ENCODE peak calls at places on chromosomes 1 and 21, in nine cellular contexts. Z is endothelial cell; W is IMR-90; L is choroid plexus epithelial cell; Y is testis; X is activated CD8-positive, alpha-beta T cell treated with anti-CD3 and anti-CD28 coated beads for 36 hours; U is epithelial cell of esophagus; H is transverse colon; I is Calu3. V is an unnamed sample.

GRCh38 chr21:25925064-25925463 is 190.3 kb downstream of the GABPA start:
- DNase-seq in U (no peak), L (no peak), W (no peak), Z (no peak), Y (no peak), I (no peak), H (no peak), X (no peak), V (no peak)

GRCh38 chr1:101022294-101022693 is 3.3 kb downstream of the DPH5 start:
- DNase-seq in X (no peak), I (no peak), U (peak), L (peak), Y (no peak), Z (no peak), W (peak), H (no peak), V (no peak)

GRCh38 chr1:70434253-70434859 is 23.3 kb downstream of the CTH start:
- DNase-seq in W (no peak), Y (no peak), H (no peak), Z (no peak), L (no peak), X (no peak), I (no peak), U (no peak), V (no peak)

GRCh38 chr1:57424231-57425027 is 569 bp upstream of the DAB1 start:
- DNase-seq in W (peak), L (peak), I (peak), X (no peak), H (no peak), Z (peak), Y (peak), U (peak), V (no peak)

GRCh38 chr1:21012937-21013336 is 163.8 kb downstream of the EIF4G3 start:
- DNase-seq in H (no peak), W (peak), U (no peak), I (no peak), L (peak), Y (no peak), Z (no peak), X (no peak), V (no peak)

GRCh38 chr1:115753371-115753770 is 15.1 kb downstream of the CASQ2 start:
- DNase-seq in W (no peak), I (no peak), U (no peak), Z (no peak), Y (no peak), X (no peak), H (no peak), L (no peak), V (no peak)

GRCh38 chr1:223844962-223845809 is 561 bp downstream of the TP53BP2 start:
- DNase-seq in U (peak), I (peak), X (peak), L (peak), H (peak), Y (peak), Z (peak), W (peak), V (peak)

GRCh38 chr1:243542726-243543415 is 287.0 kb downstream of the SDCCAG8 start:
- DNase-seq in H (no peak), W (no peak), X (no peak), U (peak), I (no peak), Y (no peak), L (no peak), Z (no peak), V (no peak)

GRCh38 chr1:115877511-115877910 is 36.6 kb upstream of the NHLH2 start:
- DNase-seq in Z (peak), I (no peak), U (peak), Y (no peak), H (no peak), L (peak), X (no peak), W (no peak), V (no peak)

GRCh38 chr1:113804421-113805255 is 7.6 kb downstream of the RSBN1 start:
- DNase-seq in H (no peak), X (no peak), Z (no peak), I (no peak), Y (no peak), U (peak), W (peak), L (peak), V (no peak)

GRCh38 chr1:37498872-37499617 is 15.5 kb downstream of the MEAF6 start:
- DNase-seq in X (no peak), H (peak), L (peak), Y (peak), I (peak), W (peak), U (peak), Z (no peak), V (no peak)

GRCh38 chr1:179038528-179039281 is 13.0 kb downstream of the FAM20B start:
- DNase-seq in I (no peak), L (no peak), Z (no peak), H (no peak), X (no peak), W (no peak), Y (no peak), U (peak), V (no peak)

GRCh38 chr1:18387307-18387706 is 93.4 kb upstream of the KLHDC7A start:
- DNase-seq in Y (no peak), W (no peak), I (no peak), X (no peak), H (no peak), Z (no peak), L (no peak), U (no peak), V (no peak)

GRCh38 chr21:31267644-31268043 is 76.4 kb downstream of the TIAM1 start:
- DNase-seq in H (no peak), W (no peak), Z (no peak), L (no peak), Y (no peak), U (no peak), X (no peak), I (no peak), V (no peak)

GRCh38 chr1:198967566-198967965 is 328.7 kb downstream of the PTPRC start:
- DNase-seq in Z (no peak), H (no peak), Y (no peak), I (no peak), U (no peak), X (no peak), W (no peak), L (peak), V (no peak)

GRCh38 chr21:32753818-32754610 is 17.5 kb downstream of the PAXBP1 start:
- DNase-seq in I (no peak), H (no peak), W (no peak), U (no peak), Y (no peak), L (no peak), Z (no peak), X (no peak), V (no peak)

GRCh38 chr1:10295471-10296085 is 85.2 kb downstream of the KIF1B start:
- DNase-seq in H (no peak), W (no peak), X (no peak), I (no peak), L (no peak), Z (no peak), U (no peak), Y (no peak), V (no peak)

GRCh38 chr1:107057197-107058133 is 991 bp downstream of the PRMT6 start:
- DNase-seq in U (peak), L (peak), I (peak), X (peak), Z (peak), W (peak), Y (peak), H (peak), V (peak)

GRCh38 chr1:154427173-154428139 is 22.3 kb downstream of the IL6R start:
- DNase-seq in Z (no peak), L (peak), H (peak), X (no peak), Y (peak), W (peak), U (no peak), I (no peak), V (no peak)

GRCh38 chr21:36456714-36457399 is 23.1 kb downstream of the CLDN14 start:
- DNase-seq in L (no peak), W (no peak), Z (peak), I (no peak), Y (no peak), H (no peak), X (no peak), U (peak), V (no peak)

GRCh38 chr1:155267373-155267772 is 5.2 kb upstream of the SCAMP3 start:
- DNase-seq in Y (no peak), Z (no peak), L (no peak), H (no peak), X (no peak), U (no peak), I (no peak), W (no peak), V (no peak)

GRCh38 chr1:911875-912739 is 11.6 kb upstream of the SAMD11 start:
- DNase-seq in Z (no peak), W (no peak), X (no peak), H (no peak), U (no peak), L (no peak), Y (no peak), I (no peak), V (no peak)

GRCh38 chr1:30378991-30379581 is 344.3 kb downstream of the MATN1 start:
- DNase-seq in Y (peak), Z (no peak), H (no peak), U (peak), X (no peak), L (peak), I (no peak), W (peak), V (no peak)

GRCh38 chr1:206507395-206508129 is at the start of gene RASSF5:
- DNase-seq in X (peak), L (peak), Y (peak), W (peak), U (peak), I (peak), Z (peak), H (peak), V (peak)

GRCh38 chr1:34262023-34262422 is 85.3 kb downstream of the C1orf94 start:
- DNase-seq in I (no peak), X (no peak), Y (no peak), U (no peak), L (no peak), W (no peak), Z (no peak), H (no peak), V (no peak)

GRCh38 chr1:200619894-200620272 is 668 bp downstream of the KIF14 start:
- DNase-seq in W (no peak), Z (no peak), I (no peak), L (no peak), U (no peak), H (no peak), X (no peak), Y (no peak), V (no peak)

GRCh38 chr1:200625381-200625824 is 4.9 kb upstream of the KIF14 start:
- DNase-seq in W (peak), Z (no peak), H (no peak), Y (no peak), L (peak), X (no peak), U (peak), I (no peak), V (peak)

GRCh38 chr1:200624679-200625335 is 4.3 kb upstream of the KIF14 start:
- DNase-seq in Z (no peak), W (no peak), I (no peak), U (peak), L (peak), X (no peak), H (no peak), Y (no peak), V (no peak)

GRCh38 chr1:200620273-200621131 is at the start of gene KIF14:
- DNase-seq in L (peak), X (peak), Z (peak), W (peak), I (peak), H (peak), Y (peak), U (peak), V (peak)
- TF ChIP-seq CTCF in L (no peak), X (no peak), Z (no peak), W (no peak), I (no peak), H (no peak), Y (no peak), U (no peak), V (no peak)

GRCh38 chr1:16998589-16998988 is 13.1 kb downstream of the ATP13A2 start:
- DNase-seq in L (no peak), I (no peak), W (peak), U (peak), Y (no peak), H (no peak), Z (no peak), X (no peak), V (no peak)

GRCh38 chr1:17002524-17002902 is 9.2 kb downstream of the ATP13A2 start:
- DNase-seq in Z (no peak), H (no peak), W (no peak), Y (no peak), U (no peak), L (no peak), X (no peak), I (no peak), V (no peak)

GRCh38 chr1:16996845-16997244 is 14.9 kb downstream of the ATP13A2 start:
- DNase-seq in Z (no peak), I (no peak), L (no peak), Y (no peak), H (no peak), W (no peak), U (no peak), X (no peak), V (no peak)

GRCh38 chr1:17001760-17002523 is 9.8 kb downstream of the ATP13A2 start:
- DNase-seq in Z (no peak), H (no peak), I (no peak), W (no peak), Y (no peak), X (no peak), L (no peak), U (no peak), V (no peak)

GRCh38 chr1:16999863-17000262 is 11.9 kb downstream of the ATP13A2 start:
- DNase-seq in H (no peak), X (no peak), Z (no peak), W (no peak), Y (no peak), L (no peak), U (no peak), I (no peak), V (no peak)
- TF ChIP-seq CTCF in H (no peak), X (no peak), Z (no peak), W (no peak), Y (no peak), L (no peak), U (no peak), I (peak), V (no peak)

DNA sequence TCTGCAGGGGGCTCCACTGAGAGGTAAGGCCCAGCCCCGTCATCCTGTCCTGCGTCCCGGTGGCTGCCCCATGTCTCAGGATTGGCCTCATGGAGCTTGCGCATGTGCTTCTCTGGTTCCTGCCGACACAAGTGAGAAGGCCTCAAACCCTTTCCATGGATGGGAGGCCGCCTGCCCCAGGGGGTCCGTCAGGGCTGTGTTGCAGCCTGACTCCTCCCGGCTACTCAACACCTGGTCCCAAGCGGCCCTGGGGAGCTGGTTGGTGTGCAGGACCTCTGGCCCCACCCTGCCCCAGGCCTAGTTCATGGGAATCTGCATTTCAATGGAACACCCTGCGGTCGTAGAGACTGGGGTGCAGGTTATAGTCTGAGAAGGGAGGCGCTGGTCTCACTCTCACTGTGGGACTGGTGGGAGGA is 21.1 kb upstream of the PDE9A start:
- DNase-seq in Y (no peak), H (peak), U (no peak), I (no peak), X (no peak), Z (no peak), L (no peak), W (no peak), V (no peak)
- TF ChIP-seq CTCF in Y (no peak), H (no peak), U (no peak), I (no peak), X (no peak), Z (no peak), L (no peak), W (no peak), V (no peak)

GRCh38 chr1:203368624-203369451 is 17.9 kb upstream of the FMOD start:
- DNase-seq in Y (peak), W (peak), H (peak), X (no peak), I (no peak), U (peak), L (peak), Z (no peak), V (no peak)
- TF ChIP-seq CTCF in Y (peak), W (peak), H (peak), X (no peak), I (no peak), U (peak), L (peak), Z (no peak), V (peak)

GRCh38 chr1:25580933-25581332 is 35.7 kb upstream of the MAN1C1 start:
- DNase-seq in W (no peak), I (no peak), H (no peak), Z (no peak), X (no peak), Y (no peak), L (no peak), U (no peak), V (no peak)
- TF ChIP-seq CTCF in W (no peak), I (no peak), H (no peak), Z (no peak), X (no peak), Y (no peak), L (no peak), U (no peak), V (no peak)